ENCODE peak calls at places on chromosomes 12 and 14, in seven cellular contexts. One of them, this sample, is unnamed.
A peak's percentile ranks its signal among the peaks of the same experiment; 100 is the strongest.

GRCh38 chr12:26318661-26319068 is 123.3 kb downstream of the SSPN start:
- DNase-seq in left ventricle myocardium inferior: peak; percentile 51
- DNase-seq in CD4-positive, CD25-positive, alpha-beta regulatory T cell: no peak
- DNase-seq in lung: no peak
- DNase-seq in psoas muscle: peak; percentile 73
- DNase-seq in CD4-positive, alpha-beta memory T cell: no peak
- DNase-seq in HAP-1: no peak
- DNase-seq in this sample: peak; percentile 65

GRCh38 chr12:126708492-126708896 is 1558.5 kb upstream of the TMEM132C start:
- DNase-seq in psoas muscle: no peak
- DNase-seq in CD4-positive, alpha-beta memory T cell: peak; percentile 5
- DNase-seq in lung: no peak
- DNase-seq in CD4-positive, CD25-positive, alpha-beta regulatory T cell: no peak
- DNase-seq in left ventricle myocardium inferior: no peak
- DNase-seq in HAP-1: no peak
- DNase-seq in this sample: no peak

GRCh38 chr14:105414456-105415371 is 4.9 kb upstream of the MTA1 start:
- DNase-seq in lung: peak; percentile 55
- DNase-seq in left ventricle myocardium inferior: peak; percentile 86
- DNase-seq in CD4-positive, CD25-positive, alpha-beta regulatory T cell: peak; percentile 63
- DNase-seq in psoas muscle: peak; percentile 94
- DNase-seq in HAP-1: peak; percentile 57
- DNase-seq in CD4-positive, alpha-beta memory T cell: peak; percentile 61
- DNase-seq in this sample: peak; percentile 62

GRCh38 chr12:60052483-60052882 is 456.7 kb downstream of the SLC16A7 start:
- DNase-seq in psoas muscle: no peak
- DNase-seq in HAP-1: no peak
- DNase-seq in CD4-positive, CD25-positive, alpha-beta regulatory T cell: no peak
- DNase-seq in lung: no peak
- DNase-seq in CD4-positive, alpha-beta memory T cell: no peak
- DNase-seq in left ventricle myocardium inferior: no peak
- DNase-seq in this sample: no peak

GRCh38 chr14:50021261-50021660 is 95.1 kb downstream of the VCPKMT start:
- DNase-seq in HAP-1: no peak
- DNase-seq in CD4-positive, alpha-beta memory T cell: no peak
- DNase-seq in lung: no peak
- DNase-seq in psoas muscle: no peak
- DNase-seq in left ventricle myocardium inferior: no peak
- DNase-seq in CD4-positive, CD25-positive, alpha-beta regulatory T cell: peak; percentile 24
- DNase-seq in this sample: no peak

GRCh38 chr14:91244501-91244901 is at the start of gene GPR68:
- DNase-seq in CD4-positive, alpha-beta memory T cell: peak; percentile 44
- DNase-seq in psoas muscle: no peak
- DNase-seq in lung: no peak
- DNase-seq in CD4-positive, CD25-positive, alpha-beta regulatory T cell: peak; percentile 38
- DNase-seq in left ventricle myocardium inferior: peak; percentile 58
- DNase-seq in HAP-1: no peak
- DNase-seq in this sample: no peak

GRCh38 chr14:33364536-33364935 is 425.9 kb downstream of the NPAS3 start:
- DNase-seq in HAP-1: peak; percentile 15
- DNase-seq in CD4-positive, alpha-beta memory T cell: no peak
- DNase-seq in psoas muscle: no peak
- DNase-seq in lung: no peak
- DNase-seq in CD4-positive, CD25-positive, alpha-beta regulatory T cell: no peak
- DNase-seq in left ventricle myocardium inferior: no peak
- DNase-seq in this sample: no peak

GRCh38 chr14:102775855-102776760 is 1.1 kb upstream of the TRAF3 start:
- DNase-seq in lung: no peak
- DNase-seq in CD4-positive, CD25-positive, alpha-beta regulatory T cell: no peak
- DNase-seq in CD4-positive, alpha-beta memory T cell: no peak
- DNase-seq in HAP-1: no peak
- DNase-seq in left ventricle myocardium inferior: no peak
- DNase-seq in psoas muscle: no peak
- DNase-seq in this sample: peak; percentile 50

GRCh38 chr12:33794954-33795353 is 227.3 kb upstream of the ALG10 start:
- DNase-seq in lung: no peak
- DNase-seq in psoas muscle: no peak
- DNase-seq in left ventricle myocardium inferior: no peak
- DNase-seq in HAP-1: no peak
- DNase-seq in CD4-positive, CD25-positive, alpha-beta regulatory T cell: no peak
- DNase-seq in CD4-positive, alpha-beta memory T cell: no peak
- DNase-seq in this sample: no peak

GRCh38 chr14:46818147-46818546 is 166.6 kb upstream of the RPL10L start:
- DNase-seq in left ventricle myocardium inferior: no peak
- DNase-seq in CD4-positive, CD25-positive, alpha-beta regulatory T cell: no peak
- DNase-seq in HAP-1: no peak
- DNase-seq in CD4-positive, alpha-beta memory T cell: no peak
- DNase-seq in lung: no peak
- DNase-seq in psoas muscle: no peak
- DNase-seq in this sample: no peak

GRCh38 chr12:10131101-10131632 is 1.2 kb upstream of the CLEC7A start:
- DNase-seq in psoas muscle: no peak
- DNase-seq in HAP-1: peak; percentile 72
- DNase-seq in CD4-positive, alpha-beta memory T cell: no peak
- DNase-seq in CD4-positive, CD25-positive, alpha-beta regulatory T cell: no peak
- DNase-seq in left ventricle myocardium inferior: no peak
- DNase-seq in lung: no peak
- DNase-seq in this sample: no peak

GRCh38 chr12:16581416-16581815 is 24.5 kb downstream of the LMO3 start:
- DNase-seq in HAP-1: no peak
- DNase-seq in CD4-positive, CD25-positive, alpha-beta regulatory T cell: no peak
- DNase-seq in lung: no peak
- DNase-seq in CD4-positive, alpha-beta memory T cell: no peak
- DNase-seq in left ventricle myocardium inferior: no peak
- DNase-seq in psoas muscle: no peak
- DNase-seq in this sample: peak; percentile 38

GRCh38 chr12:113298861-113299545 is 35.9 kb downstream of the SLC8B1 start:
- DNase-seq in left ventricle myocardium inferior: peak; percentile 85
- DNase-seq in psoas muscle: peak; percentile 89
- DNase-seq in HAP-1: no peak
- DNase-seq in CD4-positive, alpha-beta memory T cell: no peak
- DNase-seq in lung: no peak
- DNase-seq in CD4-positive, CD25-positive, alpha-beta regulatory T cell: no peak
- DNase-seq in this sample: no peak

GRCh38 chr14:35470775-35471174 is 63.2 kb upstream of the INSM2 start:
- DNase-seq in HAP-1: no peak
- DNase-seq in psoas muscle: no peak
- DNase-seq in CD4-positive, alpha-beta memory T cell: no peak
- DNase-seq in CD4-positive, CD25-positive, alpha-beta regulatory T cell: no peak
- DNase-seq in left ventricle myocardium inferior: no peak
- DNase-seq in lung: no peak
- DNase-seq in this sample: peak; percentile 13

GRCh38 chr12:72057330-72057911 is 118.8 kb downstream of the TPH2 start:
- DNase-seq in CD4-positive, CD25-positive, alpha-beta regulatory T cell: no peak
- DNase-seq in psoas muscle: no peak
- DNase-seq in lung: no peak
- DNase-seq in CD4-positive, alpha-beta memory T cell: no peak
- DNase-seq in HAP-1: no peak
- DNase-seq in left ventricle myocardium inferior: no peak
- DNase-seq in this sample: no peak

GRCh38 chr12:76299536-76300296 is 48.5 kb downstream of the BBS10 start:
- DNase-seq in CD4-positive, alpha-beta memory T cell: no peak
- DNase-seq in left ventricle myocardium inferior: no peak
- DNase-seq in lung: no peak
- DNase-seq in HAP-1: no peak
- DNase-seq in CD4-positive, CD25-positive, alpha-beta regulatory T cell: no peak
- DNase-seq in psoas muscle: no peak
- DNase-seq in this sample: peak; percentile 35

GRCh38 chr12:61821381-61821780 is 438.8 kb upstream of the USP15 start:
- DNase-seq in CD4-positive, CD25-positive, alpha-beta regulatory T cell: no peak
- DNase-seq in psoas muscle: no peak
- DNase-seq in HAP-1: no peak
- DNase-seq in left ventricle myocardium inferior: no peak
- DNase-seq in CD4-positive, alpha-beta memory T cell: no peak
- DNase-seq in lung: no peak
- DNase-seq in this sample: no peak

GRCh38 chr14:69989622-69990021 is 110.4 kb downstream of the SMOC1 start:
- DNase-seq in HAP-1: no peak
- DNase-seq in CD4-positive, alpha-beta memory T cell: no peak
- DNase-seq in left ventricle myocardium inferior: no peak
- DNase-seq in CD4-positive, CD25-positive, alpha-beta regulatory T cell: no peak
- DNase-seq in lung: no peak
- DNase-seq in psoas muscle: no peak
- DNase-seq in this sample: no peak

GRCh38 chr14:69990319-69990718 is 111.1 kb downstream of the SMOC1 start:
- DNase-seq in CD4-positive, CD25-positive, alpha-beta regulatory T cell: no peak
- DNase-seq in HAP-1: no peak
- DNase-seq in psoas muscle: no peak
- DNase-seq in lung: no peak
- DNase-seq in left ventricle myocardium inferior: no peak
- DNase-seq in CD4-positive, alpha-beta memory T cell: no peak
- DNase-seq in this sample: no peak

GRCh38 chr14:69992564-69992963 is 113.3 kb downstream of the SMOC1 start:
- DNase-seq in lung: no peak
- DNase-seq in left ventricle myocardium inferior: no peak
- DNase-seq in psoas muscle: no peak
- DNase-seq in CD4-positive, alpha-beta memory T cell: no peak
- DNase-seq in HAP-1: no peak
- DNase-seq in CD4-positive, CD25-positive, alpha-beta regulatory T cell: no peak
- DNase-seq in this sample: no peak

GRCh38 chr14:69993326-69993725 is 114.1 kb downstream of the SMOC1 start:
- DNase-seq in HAP-1: no peak
- DNase-seq in left ventricle myocardium inferior: no peak
- DNase-seq in CD4-positive, alpha-beta memory T cell: no peak
- DNase-seq in lung: no peak
- DNase-seq in CD4-positive, CD25-positive, alpha-beta regulatory T cell: no peak
- DNase-seq in psoas muscle: no peak
- DNase-seq in this sample: no peak

DNA sequence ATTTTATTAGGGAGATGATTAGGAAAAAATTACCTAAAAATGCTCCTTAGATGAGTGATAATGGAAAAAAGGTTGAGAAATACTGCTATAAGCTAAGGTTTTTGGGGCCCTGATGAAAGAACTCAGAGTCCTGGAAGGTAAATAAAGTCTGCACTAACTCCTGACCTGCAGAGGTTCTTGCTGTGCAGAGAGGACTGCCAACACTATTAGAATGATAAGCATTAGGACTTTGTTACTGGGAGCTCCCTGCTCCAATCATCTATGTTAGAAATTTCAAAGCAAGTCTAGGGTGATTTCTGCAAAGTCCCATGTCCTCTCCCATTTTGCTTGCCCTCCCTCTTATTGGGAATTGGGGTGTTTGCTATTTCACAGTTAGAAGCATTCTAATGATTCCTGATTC is 112.2 kb downstream of the SMOC1 start:
- DNase-seq in CD4-positive, CD25-positive, alpha-beta regulatory T cell: no peak
- DNase-seq in psoas muscle: no peak
- DNase-seq in left ventricle myocardium inferior: no peak
- DNase-seq in HAP-1: no peak
- DNase-seq in lung: no peak
- DNase-seq in CD4-positive, alpha-beta memory T cell: no peak
- DNase-seq in this sample: no peak
- H3K27me3 ChIP-seq in CD4-positive, CD25-positive, alpha-beta regulatory T cell: peaks cover 8% of the 10 kb centered on the region
- H3K27me3 ChIP-seq in psoas muscle: no peaks in the 10 kb centered on the region
- H3K27me3 ChIP-seq in left ventricle myocardium inferior: peaks cover 75% of the 10 kb centered on the region
- H3K27me3 ChIP-seq in HAP-1: peaks cover 3% of the 10 kb centered on the region
- H3K27me3 ChIP-seq in lung: no peaks in the 10 kb centered on the region
- H3K27me3 ChIP-seq in CD4-positive, alpha-beta memory T cell: no peaks in the 10 kb centered on the region
- H3K27me3 ChIP-seq in this sample: no peaks in the 10 kb centered on the region

GRCh38 chr12:121828306-121828705 is 24.5 kb downstream of the SETD1B start:
- DNase-seq in lung: no peak
- DNase-seq in CD4-positive, alpha-beta memory T cell: no peak
- DNase-seq in left ventricle myocardium inferior: no peak
- DNase-seq in HAP-1: no peak
- DNase-seq in psoas muscle: no peak
- DNase-seq in CD4-positive, CD25-positive, alpha-beta regulatory T cell: no peak
- DNase-seq in this sample: no peak
- H3K27me3 ChIP-seq in lung: no peaks in the 10 kb centered on the region
- H3K27me3 ChIP-seq in CD4-positive, alpha-beta memory T cell: no peaks in the 10 kb centered on the region
- H3K27me3 ChIP-seq in left ventricle myocardium inferior: no peaks in the 10 kb centered on the region
- H3K27me3 ChIP-seq in HAP-1: no peaks in the 10 kb centered on the region
- H3K27me3 ChIP-seq in psoas muscle: no peaks in the 10 kb centered on the region
- H3K27me3 ChIP-seq in CD4-positive, CD25-positive, alpha-beta regulatory T cell: no peaks in the 10 kb centered on the region
- H3K27me3 ChIP-seq in this sample: no peaks in the 10 kb centered on the region

GRCh38 chr12:4269279-4269991 is 4.1 kb upstream of the CCND2 start:
- DNase-seq in lung: peak; percentile 84
- DNase-seq in HAP-1: peak; percentile 28
- DNase-seq in CD4-positive, CD25-positive, alpha-beta regulatory T cell: peak; percentile 92
- DNase-seq in left ventricle myocardium inferior: peak; percentile 86
- DNase-seq in psoas muscle: peak; percentile 84
- DNase-seq in CD4-positive, alpha-beta memory T cell: peak; percentile 95
- DNase-seq in this sample: peak; percentile 86

GRCh38 chr12:4268549-4269181 is 4.9 kb upstream of the CCND2 start:
- DNase-seq in left ventricle myocardium inferior: no peak
- DNase-seq in psoas muscle: no peak
- DNase-seq in HAP-1: no peak
- DNase-seq in lung: no peak
- DNase-seq in CD4-positive, alpha-beta memory T cell: no peak
- DNase-seq in CD4-positive, CD25-positive, alpha-beta regulatory T cell: peak; percentile 59
- DNase-seq in this sample: no peak

GRCh38 chr12:4270016-4270669 is 3.4 kb upstream of the CCND2 start:
- DNase-seq in CD4-positive, CD25-positive, alpha-beta regulatory T cell: peak; percentile 42
- DNase-seq in left ventricle myocardium inferior: no peak
- DNase-seq in HAP-1: no peak
- DNase-seq in psoas muscle: no peak
- DNase-seq in lung: no peak
- DNase-seq in CD4-positive, alpha-beta memory T cell: peak; percentile 39
- DNase-seq in this sample: no peak

GRCh38 chr12:4266990-4267389 is 6.6 kb upstream of the CCND2 start:
- DNase-seq in lung: no peak
- DNase-seq in psoas muscle: no peak
- DNase-seq in CD4-positive, CD25-positive, alpha-beta regulatory T cell: no peak
- DNase-seq in CD4-positive, alpha-beta memory T cell: no peak
- DNase-seq in HAP-1: no peak
- DNase-seq in left ventricle myocardium inferior: no peak
- DNase-seq in this sample: no peak

GRCh38 chr12:4267904-4268548 is 5.5 kb upstream of the CCND2 start:
- DNase-seq in CD4-positive, CD25-positive, alpha-beta regulatory T cell: no peak
- DNase-seq in HAP-1: no peak
- DNase-seq in CD4-positive, alpha-beta memory T cell: no peak
- DNase-seq in lung: no peak
- DNase-seq in left ventricle myocardium inferior: no peak
- DNase-seq in psoas muscle: no peak
- DNase-seq in this sample: no peak
- H3K27me3 ChIP-seq in CD4-positive, CD25-positive, alpha-beta regulatory T cell: no peaks in the 10 kb centered on the region
- H3K27me3 ChIP-seq in HAP-1: peaks cover 96% of the 10 kb centered on the region
- H3K27me3 ChIP-seq in CD4-positive, alpha-beta memory T cell: no peaks in the 10 kb centered on the region
- H3K27me3 ChIP-seq in lung: no peaks in the 10 kb centered on the region
- H3K27me3 ChIP-seq in left ventricle myocardium inferior: peaks cover 45% of the 10 kb centered on the region
- H3K27me3 ChIP-seq in psoas muscle: no peaks in the 10 kb centered on the region
- H3K27me3 ChIP-seq in this sample: peaks cover 18% of the 10 kb centered on the region

DNA sequence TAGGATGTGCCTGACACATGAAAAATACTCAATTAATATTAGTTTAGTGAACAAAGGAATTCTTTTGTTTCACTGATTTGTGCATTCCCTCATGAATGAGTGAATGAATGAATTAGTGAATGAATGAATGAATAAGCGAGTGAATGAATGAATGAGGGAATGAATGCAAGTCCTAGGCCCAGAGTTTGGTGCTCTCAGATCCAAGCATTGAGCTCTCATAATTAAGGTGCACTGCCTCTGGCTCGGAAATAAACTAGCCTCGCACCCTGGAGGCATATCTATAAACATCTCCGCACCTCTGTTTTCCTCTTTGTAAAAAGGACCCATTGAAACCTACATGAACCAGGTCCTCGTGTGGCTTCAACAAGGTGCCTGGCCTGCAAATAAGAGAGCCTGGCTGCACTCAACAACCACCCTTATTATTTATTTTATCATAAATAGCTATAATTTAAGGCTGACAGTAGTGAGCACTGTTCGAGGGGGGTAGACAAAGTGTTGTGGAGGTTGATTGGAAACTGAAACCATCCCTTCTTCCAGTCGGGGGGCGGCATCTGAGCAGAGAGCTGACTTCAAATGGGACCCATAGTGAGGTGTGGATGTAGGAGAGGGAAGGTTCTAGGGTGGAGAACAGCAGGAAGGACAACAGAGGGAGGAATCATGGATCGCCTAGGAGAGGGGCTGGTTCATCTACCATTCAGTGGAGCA is 316.8 kb downstream of the BCL11B start:
- DNase-seq in psoas muscle: no peak
- DNase-seq in lung: no peak
- DNase-seq in left ventricle myocardium inferior: no peak
- DNase-seq in HAP-1: no peak
- DNase-seq in CD4-positive, CD25-positive, alpha-beta regulatory T cell: no peak
- DNase-seq in CD4-positive, alpha-beta memory T cell: no peak
- DNase-seq in this sample: no peak
- H3K27me3 ChIP-seq in psoas muscle: no peaks in the 10 kb centered on the region
- H3K27me3 ChIP-seq in lung: no peaks in the 10 kb centered on the region
- H3K27me3 ChIP-seq in left ventricle myocardium inferior: peaks cover 64% of the 10 kb centered on the region
- H3K27me3 ChIP-seq in HAP-1: no peaks in the 10 kb centered on the region
- H3K27me3 ChIP-seq in CD4-positive, CD25-positive, alpha-beta regulatory T cell: no peaks in the 10 kb centered on the region
- H3K27me3 ChIP-seq in CD4-positive, alpha-beta memory T cell: no peaks in the 10 kb centered on the region
- H3K27me3 ChIP-seq in this sample: no peaks in the 10 kb centered on the region